ENCODE peak calls at places on chromosomes 11 and 22, in four cellular contexts. M is pancreas, O is uterus, K is astrocyte of the spinal cord. W is an unnamed sample.

GRCh38 chr22:32587449-32587848 is 112.8 kb downstream of the FBXO7 start:
- DNase-seq in M (no peak), O (peak; percentile 93), K (peak; percentile 3), W (peak; percentile 38)

GRCh38 chr11:1302041-1302460 is 7.4 kb downstream of the TOLLIP start:
- DNase-seq in M (no peak), O (no peak), K (no peak), W (no peak)

GRCh38 chr22:25622011-25622410 is 57.5 kb downstream of the GRK3 start:
- DNase-seq in M (no peak), O (no peak), K (peak; percentile 18), W (no peak)

GRCh38 chr11:65847746-65848145 is 10.2 kb downstream of the CFL1 start:
- DNase-seq in M (no peak), O (no peak), K (no peak), W (no peak)

GRCh38 chr11:118872403-118872821 is 11.3 kb upstream of the CXCR5 start:
- DNase-seq in M (no peak), O (no peak), K (no peak), W (no peak)

GRCh38 chr22:50059185-50059880 is 1.2 kb upstream of the TTLL8 start:
- DNase-seq in M (no peak), O (peak; percentile 37), K (no peak), W (no peak)

GRCh38 chr11:119175493-119176077 is 7.1 kb downstream of the NLRX1 start:
- DNase-seq in M (no peak), O (no peak), K (peak; percentile 33), W (no peak)

GRCh38 chr22:28019881-28020861 is 101.1 kb upstream of the PITPNB start:
- DNase-seq in M (peak; percentile 54), O (peak; percentile 83), K (peak; percentile 37), W (peak; percentile 52)

GRCh38 chr11:57598831-57599155 is 1.3 kb downstream of the SERPING1 start:
- DNase-seq in M (no peak), O (peak; percentile 51), K (no peak), W (no peak)

GRCh38 chr11:72239296-72239848 is 4.6 kb downstream of the PHOX2A start:
- DNase-seq in M (no peak), O (peak; percentile 61), K (peak; percentile 37), W (no peak)

GRCh38 chr22:30219049-30219448 is 27.5 kb downstream of the LIF start:
- DNase-seq in M (no peak), O (no peak), K (no peak), W (no peak)
- TF ChIP-seq CTCF in M (no peak), O (no peak), K (peak; percentile 25), W (no peak)

GRCh38 chr11:73907191-73907590 is 30.4 kb downstream of the PAAF1 start:
- DNase-seq in M (no peak), O (no peak), K (no peak), W (no peak)
- TF ChIP-seq CTCF in M (no peak), O (no peak), K (no peak), W (no peak)

GRCh38 chr22:19718255-19719054 is 4.2 kb downstream of the SEPTIN5 start:
- DNase-seq in M (no peak), O (no peak), K (no peak), W (no peak)
- TF ChIP-seq CTCF in M (no peak), O (no peak), K (no peak), W (no peak)

GRCh38 chr11:34789196-34789834 is 126.9 kb downstream of the APIP start:
- DNase-seq in M (no peak), O (no peak), K (no peak), W (no peak)

GRCh38 chr11:34791725-34792124 is 124.5 kb downstream of the APIP start:
- DNase-seq in M (no peak), O (no peak), K (no peak), W (no peak)

GRCh38 chr11:34792143-34792542 is 124.0 kb downstream of the APIP start:
- DNase-seq in M (no peak), O (no peak), K (no peak), W (no peak)

GRCh38 chr11:34788642-34789041 is 127.5 kb downstream of the APIP start:
- DNase-seq in M (no peak), O (no peak), K (no peak), W (no peak)

GRCh38 chr11:34790620-34791019 is 125.6 kb downstream of the APIP start:
- DNase-seq in M (no peak), O (no peak), K (no peak), W (no peak)
- TF ChIP-seq CTCF in M (no peak), O (no peak), K (no peak), W (no peak)

GRCh38 chr11:91795139-91795887 is 429.3 kb upstream of the FAT3 start:
- DNase-seq in M (no peak), O (no peak), K (peak; percentile 61), W (no peak)

GRCh38 chr11:91792779-91793262 is 431.8 kb upstream of the FAT3 start:
- DNase-seq in M (no peak), O (no peak), K (no peak), W (no peak)

GRCh38 chr11:91790873-91791468 is 433.6 kb upstream of the FAT3 start:
- DNase-seq in M (no peak), O (no peak), K (no peak), W (no peak)

GRCh38 chr11:91796999-91797398 is 427.6 kb upstream of the FAT3 start:
- DNase-seq in M (no peak), O (no peak), K (no peak), W (no peak)

DNA sequence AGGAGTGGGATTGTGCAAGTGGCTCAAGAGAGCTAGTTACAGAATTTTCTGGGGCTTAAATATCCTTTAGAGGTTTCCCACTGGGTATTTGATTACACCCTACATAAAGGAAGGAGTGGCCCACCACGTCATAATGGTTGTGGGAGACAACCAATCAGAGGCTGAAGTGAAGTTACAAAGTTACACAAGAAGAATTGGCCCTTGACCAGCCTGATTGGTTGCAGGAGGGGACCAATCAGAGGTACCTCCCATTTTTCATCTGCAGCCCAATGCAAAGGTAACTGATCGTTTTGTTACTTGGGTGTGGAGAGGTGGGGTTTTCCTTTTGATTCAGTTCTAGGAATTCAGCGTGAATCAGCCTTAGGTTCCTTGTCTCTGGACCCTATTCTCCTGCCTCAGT is 430.5 kb upstream of the FAT3 start:
- DNase-seq in M (no peak), O (no peak), K (no peak), W (no peak)
- TF ChIP-seq CTCF in M (no peak), O (no peak), K (no peak), W (no peak)

DNA sequence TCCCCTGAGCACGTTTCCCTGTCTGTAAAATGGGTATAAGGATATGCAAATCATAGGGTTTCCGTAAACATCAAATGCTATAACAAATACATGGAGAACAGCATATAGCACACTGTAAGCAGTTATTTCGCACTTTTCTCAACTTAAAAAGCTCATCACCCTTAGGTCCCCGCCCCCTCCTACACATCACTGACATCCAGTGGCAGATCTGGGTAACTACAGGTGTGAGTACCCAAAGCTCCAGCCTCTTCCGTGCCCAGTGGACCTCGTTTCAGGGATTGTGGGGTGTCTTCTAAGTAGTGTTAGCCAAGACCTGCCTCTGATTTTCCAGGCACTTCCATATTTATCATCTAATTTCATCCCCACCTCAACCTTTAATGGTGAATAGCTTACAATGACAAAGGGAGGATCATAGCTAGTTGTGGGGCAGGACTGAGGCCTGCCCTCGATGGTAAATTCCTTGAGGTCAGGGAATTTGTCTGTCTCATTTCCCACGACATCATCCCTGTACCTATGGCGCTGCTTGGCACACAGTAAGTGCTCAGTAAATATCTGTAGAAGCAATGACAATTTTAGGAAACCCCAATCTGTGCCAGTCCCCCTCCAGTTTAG is 340.6 kb downstream of the TENM4 start:
- DNase-seq in M (no peak), O (no peak), K (peak; percentile 60), W (no peak)
- TF ChIP-seq CTCF in M (peak; percentile 60), O (peak; percentile 67), K (peak; percentile 90), W (peak; percentile 28)

GRCh38 chr11:20336056-20336455 is 27.5 kb upstream of the HTATIP2 start:
- DNase-seq in M (no peak), O (no peak), K (no peak), W (no peak)

GRCh38 chr11:20342347-20343279 is 20.9 kb upstream of the HTATIP2 start:
- DNase-seq in M (no peak), O (no peak), K (no peak), W (no peak)

DNA sequence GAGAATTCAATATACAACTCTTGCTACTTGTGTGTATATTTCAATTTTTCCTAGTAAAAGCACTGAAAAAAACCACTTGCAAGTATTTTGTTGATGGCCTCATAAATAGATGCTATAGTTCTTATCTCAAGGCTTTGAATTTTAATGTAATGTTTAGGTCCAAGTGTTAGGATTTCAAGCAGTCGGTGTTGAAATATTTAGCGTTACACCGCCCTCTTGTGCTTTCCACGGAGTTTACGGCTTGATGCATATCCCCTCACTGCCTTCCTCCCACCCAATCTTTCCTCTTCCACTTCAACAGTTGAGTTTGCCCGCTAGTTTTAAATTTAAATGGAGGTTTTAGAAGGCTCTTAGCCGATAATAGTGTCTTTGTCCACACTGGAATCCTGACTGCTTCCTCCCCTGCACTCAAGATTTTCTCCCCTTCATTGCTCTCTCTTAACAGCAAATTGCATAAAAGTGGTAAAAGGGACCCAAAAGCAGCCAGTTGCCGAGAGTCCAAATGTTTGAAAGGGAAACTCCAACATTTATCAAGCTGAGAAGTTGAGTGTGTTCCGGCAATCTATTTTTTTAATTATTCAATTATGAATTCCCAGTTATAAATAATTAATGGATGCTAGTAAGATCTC is 25.9 kb upstream of the HTATIP2 start:
- DNase-seq in M (no peak), O (no peak), K (peak; percentile 29), W (no peak)
- TF ChIP-seq CTCF in M (no peak), O (no peak), K (peak; percentile 59), W (no peak)

GRCh38 chr11:68020575-68020974 is 9.9 kb upstream of the NDUFS8 start:
- DNase-seq in M (no peak), O (no peak), K (no peak), W (no peak)
- TF ChIP-seq CTCF in M (peak; percentile 10), O (no peak), K (peak; percentile 59), W (no peak)

DNA sequence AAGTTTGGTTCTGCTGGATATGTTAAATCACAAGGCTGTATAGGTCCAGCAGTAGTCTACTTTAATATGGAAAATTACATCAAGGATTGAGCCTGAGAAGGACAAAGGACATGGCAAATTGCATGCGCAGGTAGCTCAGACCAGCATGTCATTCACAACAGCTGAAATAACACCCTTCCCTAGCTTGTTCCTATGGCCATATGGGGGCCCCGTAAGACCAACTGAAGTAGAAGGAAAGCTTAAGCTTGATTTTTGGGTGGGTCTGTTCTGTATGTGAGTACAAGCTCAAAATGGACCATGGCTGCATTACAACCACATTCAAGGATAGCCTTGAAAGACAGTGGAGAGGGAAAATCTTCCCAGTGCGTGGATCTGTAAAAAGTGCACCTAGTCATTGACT is 20.6 kb upstream of the PDE3B start:
- DNase-seq in M (no peak), O (no peak), K (no peak), W (no peak)
- TF ChIP-seq CTCF in M (no peak), O (no peak), K (no peak), W (no peak)